ENCODE peak calls at places on chromosomes 11 and 22, in five cellular contexts. D is Calu3, Z is GM03348, V is GM10248, F is MG63. G is an unnamed sample.

GRCh38 chr11:36333897-36334296 is 37.8 kb downstream of the PRR5L start:
- DNase-seq in D (no peak), Z (peak; percentile 31), V (no peak), F (peak; percentile 29), G (peak; percentile 72)

GRCh38 chr11:111259871-111260270 is 14.3 kb downstream of the POU2AF2 start:
- DNase-seq in D (no peak), Z (no peak), V (no peak), F (no peak), G (peak; percentile 15)

GRCh38 chr22:37552560-37553163 is 7.6 kb upstream of the CDC42EP1 start:
- DNase-seq in D (no peak), Z (peak; percentile 81), V (no peak), F (peak; percentile 56), G (no peak)

GRCh38 chr11:67276821-67277230 is 10.6 kb downstream of the GRK2 start:
- DNase-seq in D (no peak), Z (peak; percentile 57), V (peak; percentile 43), F (peak; percentile 79), G (peak; percentile 44)

GRCh38 chr11:134365011-134365925 is 33.5 kb downstream of the GLB1L2 start:
- DNase-seq in D (no peak), Z (no peak), V (no peak), F (no peak), G (no peak)

GRCh38 chr11:70769106-70769505 is 370.8 kb downstream of the CTTN start:
- DNase-seq in D (no peak), Z (no peak), V (no peak), F (no peak), G (no peak)

GRCh38 chr11:66510990-66511339 is 530 bp downstream of the BBS1 start:
- DNase-seq in D (no peak), Z (no peak), V (no peak), F (no peak), G (no peak)

GRCh38 chr11:34501500-34501899 is 12.1 kb downstream of the ELF5 start:
- DNase-seq in D (no peak), Z (peak; percentile 91), V (no peak), F (peak; percentile 94), G (peak; percentile 97)

GRCh38 chr11:64643258-64643881 is 52.4 kb downstream of the SLC22A12 start:
- DNase-seq in D (no peak), Z (peak; percentile 48), V (no peak), F (no peak), G (no peak)

GRCh38 chr11:109150603-109151002 is 271.4 kb upstream of the C11orf87 start:
- DNase-seq in D (no peak), Z (no peak), V (no peak), F (no peak), G (no peak)